ENCODE peak calls at places on chromosomes 11 and 22, in six cellular contexts. One of them, this sample, is unnamed.

GRCh38 chr11:134659882-134660281 is 247.8 kb upstream of the B3GAT1 start:
- DNase-seq in upper lobe of right lung: no peak
- DNase-seq in HepG2: no peak
- DNase-seq in PC-3: no peak
- DNase-seq in left lung: no peak
- DNase-seq in fibroblast of lung: no peak
- DNase-seq in this sample: peak; percentile 15

GRCh38 chr11:120205596-120206161 is 5.2 kb upstream of the OAF start:
- DNase-seq in upper lobe of right lung: no peak
- DNase-seq in HepG2: no peak
- DNase-seq in PC-3: peak; percentile 64
- DNase-seq in left lung: no peak
- DNase-seq in fibroblast of lung: peak; percentile 67
- DNase-seq in this sample: no peak

GRCh38 chr22:33389927-33390326 is 331.7 kb upstream of the SYN3 start:
- DNase-seq in upper lobe of right lung: no peak
- DNase-seq in HepG2: no peak
- DNase-seq in PC-3: no peak
- DNase-seq in left lung: no peak
- DNase-seq in fibroblast of lung: peak; percentile 73
- DNase-seq in this sample: no peak

GRCh38 chr11:71428861-71429435 is 19.2 kb downstream of the DHCR7 start:
- DNase-seq in upper lobe of right lung: peak; percentile 65
- DNase-seq in HepG2: peak; percentile 35
- DNase-seq in PC-3: no peak
- DNase-seq in left lung: no peak
- DNase-seq in fibroblast of lung: no peak
- DNase-seq in this sample: no peak

GRCh38 chr22:44574057-44574456 is 76.0 kb upstream of the RTL6 start:
- DNase-seq in upper lobe of right lung: peak; percentile 63
- DNase-seq in HepG2: no peak
- DNase-seq in PC-3: peak; percentile 86
- DNase-seq in left lung: peak; percentile 53
- DNase-seq in fibroblast of lung: peak; percentile 69
- DNase-seq in this sample: no peak

GRCh38 chr11:36069576-36070214 is 125.8 kb downstream of the LDLRAD3 start:
- DNase-seq in upper lobe of right lung: no peak
- DNase-seq in HepG2: no peak
- DNase-seq in PC-3: peak; percentile 28
- DNase-seq in left lung: no peak
- DNase-seq in fibroblast of lung: no peak
- DNase-seq in this sample: peak; percentile 82

GRCh38 chr11:65968600-65969482 is 7.3 kb downstream of the SART1 start:
- DNase-seq in upper lobe of right lung: no peak
- DNase-seq in HepG2: no peak
- DNase-seq in PC-3: peak; percentile 21
- DNase-seq in left lung: no peak
- DNase-seq in fibroblast of lung: no peak
- DNase-seq in this sample: no peak

GRCh38 chr11:117072517-117073218 is 25.6 kb downstream of the SIK3 start:
- DNase-seq in upper lobe of right lung: no peak
- DNase-seq in HepG2: peak; percentile 93
- DNase-seq in PC-3: peak; percentile 98
- DNase-seq in left lung: no peak
- DNase-seq in fibroblast of lung: peak; percentile 96
- DNase-seq in this sample: no peak

GRCh38 chr22:30905696-30906341 is 62.8 kb downstream of the MORC2 start:
- DNase-seq in upper lobe of right lung: peak; percentile 50
- DNase-seq in HepG2: no peak
- DNase-seq in PC-3: no peak
- DNase-seq in left lung: no peak
- DNase-seq in fibroblast of lung: no peak
- DNase-seq in this sample: peak; percentile 36

GRCh38 chr11:129750343-129751292 is 65.0 kb upstream of the TMEM45B start:
- DNase-seq in upper lobe of right lung: peak; percentile 88
- DNase-seq in HepG2: peak; percentile 56
- DNase-seq in PC-3: peak; percentile 89
- DNase-seq in left lung: peak; percentile 93
- DNase-seq in fibroblast of lung: peak; percentile 54
- DNase-seq in this sample: peak; percentile 90

GRCh38 chr11:123801765-123802164 is 4.4 kb downstream of the OR6M1 start:
- DNase-seq in upper lobe of right lung: no peak
- DNase-seq in HepG2: no peak
- DNase-seq in PC-3: no peak
- DNase-seq in left lung: no peak
- DNase-seq in fibroblast of lung: no peak
- DNase-seq in this sample: no peak

GRCh38 chr11:115912484-115912945 is 408.3 kb upstream of the CADM1 start:
- DNase-seq in upper lobe of right lung: no peak
- DNase-seq in HepG2: no peak
- DNase-seq in PC-3: no peak
- DNase-seq in left lung: no peak
- DNase-seq in fibroblast of lung: peak; percentile 35
- DNase-seq in this sample: peak; percentile 64

GRCh38 chr11:23976776-23977380 is 520.0 kb upstream of the LUZP2 start:
- DNase-seq in upper lobe of right lung: no peak
- DNase-seq in HepG2: no peak
- DNase-seq in PC-3: no peak
- DNase-seq in left lung: no peak
- DNase-seq in fibroblast of lung: peak; percentile 64
- DNase-seq in this sample: no peak

GRCh38 chr11:36453678-36454077 is 56.4 kb downstream of the TRAF6 start:
- DNase-seq in upper lobe of right lung: no peak
- DNase-seq in HepG2: no peak
- DNase-seq in PC-3: peak; percentile 78
- DNase-seq in left lung: no peak
- DNase-seq in fibroblast of lung: peak; percentile 56
- DNase-seq in this sample: no peak

GRCh38 chr11:2807276-2807681 is 78.3 kb downstream of the CDKN1C start:
- DNase-seq in upper lobe of right lung: peak; percentile 90
- DNase-seq in HepG2: peak; percentile 27
- DNase-seq in PC-3: peak; percentile 39
- DNase-seq in left lung: peak; percentile 85
- DNase-seq in fibroblast of lung: peak; percentile 28
- DNase-seq in this sample: peak; percentile 39

GRCh38 chr11:19676508-19677379 is 35.9 kb upstream of the NAV2 start:
- DNase-seq in upper lobe of right lung: no peak
- DNase-seq in HepG2: no peak
- DNase-seq in PC-3: no peak
- DNase-seq in left lung: no peak
- DNase-seq in fibroblast of lung: no peak
- DNase-seq in this sample: no peak

GRCh38 chr22:25548866-25549464 is 15.5 kb upstream of the GRK3 start:
- DNase-seq in upper lobe of right lung: no peak
- DNase-seq in HepG2: no peak
- DNase-seq in PC-3: peak; percentile 3
- DNase-seq in left lung: no peak
- DNase-seq in fibroblast of lung: peak; percentile 31
- DNase-seq in this sample: no peak

GRCh38 chr22:26555478-26555877 is 34.5 kb downstream of the TPST2 start:
- DNase-seq in upper lobe of right lung: no peak
- DNase-seq in HepG2: no peak
- DNase-seq in PC-3: no peak
- DNase-seq in left lung: no peak
- DNase-seq in fibroblast of lung: no peak
- DNase-seq in this sample: no peak

GRCh38 chr11:33454264-33454663 is 197.1 kb downstream of the HIPK3 start:
- DNase-seq in upper lobe of right lung: no peak
- DNase-seq in HepG2: no peak
- DNase-seq in PC-3: no peak
- DNase-seq in left lung: no peak
- DNase-seq in fibroblast of lung: no peak
- DNase-seq in this sample: no peak

GRCh38 chr22:46031965-46032851 is 55.2 kb upstream of the WNT7B start:
- DNase-seq in upper lobe of right lung: peak; percentile 51
- DNase-seq in HepG2: no peak
- DNase-seq in PC-3: no peak
- DNase-seq in left lung: no peak
- DNase-seq in fibroblast of lung: no peak
- DNase-seq in this sample: peak; percentile 59

GRCh38 chr22:20867179-20868099 is 8.6 kb downstream of the SNAP29 start:
- DNase-seq in upper lobe of right lung: no peak
- DNase-seq in HepG2: peak; percentile 80
- DNase-seq in PC-3: no peak
- DNase-seq in left lung: no peak
- DNase-seq in fibroblast of lung: no peak
- DNase-seq in this sample: no peak

GRCh38 chr11:63273685-63274084 is 30.3 kb upstream of the SLC22A25 start:
- DNase-seq in upper lobe of right lung: no peak
- DNase-seq in HepG2: no peak
- DNase-seq in PC-3: no peak
- DNase-seq in left lung: no peak
- DNase-seq in fibroblast of lung: no peak
- DNase-seq in this sample: no peak

GRCh38 chr11:63277345-63277943 is 34.0 kb upstream of the SLC22A25 start:
- DNase-seq in upper lobe of right lung: no peak
- DNase-seq in HepG2: peak; percentile 41
- DNase-seq in PC-3: peak; percentile 36
- DNase-seq in left lung: no peak
- DNase-seq in fibroblast of lung: no peak
- DNase-seq in this sample: no peak

GRCh38 chr11:63274776-63275175 is 31.4 kb upstream of the SLC22A25 start:
- DNase-seq in upper lobe of right lung: no peak
- DNase-seq in HepG2: peak; percentile 60
- DNase-seq in PC-3: peak; percentile 63
- DNase-seq in left lung: no peak
- DNase-seq in fibroblast of lung: no peak
- DNase-seq in this sample: no peak
- TF ChIP-seq CTCF in upper lobe of right lung: no peak
- TF ChIP-seq CTCF in HepG2: peak; percentile 61
- TF ChIP-seq CTCF in PC-3: peak; percentile 55
- TF ChIP-seq CTCF in left lung: no peak
- TF ChIP-seq CTCF in fibroblast of lung: no peak
- TF ChIP-seq CTCF in this sample: no peak

GRCh38 chr22:24181088-24181995 is at the start of gene SUSD2:
- DNase-seq in upper lobe of right lung: peak; percentile 85
- DNase-seq in HepG2: peak; percentile 76
- DNase-seq in PC-3: no peak
- DNase-seq in left lung: peak; percentile 87
- DNase-seq in fibroblast of lung: no peak
- DNase-seq in this sample: peak; percentile 78
- H3K4me1 ChIP-seq in upper lobe of right lung: peaks cover 4% of the 10 kb centered on the region
- H3K4me1 ChIP-seq in HepG2: peaks cover 23% of the 10 kb centered on the region
- H3K4me1 ChIP-seq in PC-3: no peaks in the 10 kb centered on the region
- H3K4me1 ChIP-seq in left lung: no peaks in the 10 kb centered on the region
- H3K4me1 ChIP-seq in fibroblast of lung: peaks cover 2% of the 10 kb centered on the region
- H3K4me1 ChIP-seq in this sample: no peaks in the 10 kb centered on the region

GRCh38 chr22:28992565-28993326 is 68.9 kb downstream of the C22orf31 start:
- DNase-seq in upper lobe of right lung: no peak
- DNase-seq in HepG2: no peak
- DNase-seq in PC-3: no peak
- DNase-seq in left lung: no peak
- DNase-seq in fibroblast of lung: no peak
- DNase-seq in this sample: no peak
- TF ChIP-seq CTCF in upper lobe of right lung: no peak
- TF ChIP-seq CTCF in HepG2: no peak
- TF ChIP-seq CTCF in PC-3: no peak
- TF ChIP-seq CTCF in left lung: no peak
- TF ChIP-seq CTCF in fibroblast of lung: no peak
- TF ChIP-seq CTCF in this sample: no peak

DNA sequence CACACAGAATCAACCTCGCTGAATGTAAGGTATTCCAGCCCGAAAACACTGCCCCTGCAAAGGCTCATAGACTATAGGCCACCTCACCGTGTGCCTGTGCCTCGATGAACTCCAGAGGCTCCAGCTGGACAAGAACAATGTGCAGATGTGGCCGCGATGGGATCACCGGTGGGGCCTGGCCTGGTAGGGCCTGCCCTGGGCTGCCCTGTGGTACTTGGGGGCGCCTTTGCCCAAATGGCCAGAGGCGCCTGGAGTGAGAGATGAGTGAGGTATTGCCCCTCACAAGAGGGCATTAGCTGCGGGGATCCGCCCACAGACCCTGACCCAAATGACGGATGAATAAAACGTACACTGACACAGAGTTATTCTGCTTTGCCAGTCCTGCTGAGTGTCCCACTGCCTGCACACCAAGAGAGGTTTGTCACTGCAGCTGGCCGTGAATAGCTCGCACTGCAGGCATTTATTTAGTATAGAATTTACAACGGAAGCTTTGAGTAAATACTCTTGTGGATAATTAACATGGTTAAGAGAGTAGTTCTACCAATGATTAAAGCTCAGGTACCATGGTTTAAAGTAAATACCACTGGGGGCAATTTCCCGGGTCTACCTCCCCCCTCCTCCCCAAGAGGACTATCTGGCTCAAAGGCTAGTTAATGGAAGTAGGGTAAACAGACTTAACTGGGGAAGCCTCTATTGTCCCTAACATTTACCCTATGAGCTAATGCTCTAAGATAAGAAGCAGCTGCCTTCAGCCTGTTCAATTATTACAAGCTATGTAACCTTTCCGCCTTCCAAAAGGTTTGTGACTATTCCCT is 101.1 kb upstream of the IGLL5 start:
- DNase-seq in upper lobe of right lung: no peak
- DNase-seq in HepG2: peak; percentile 20
- DNase-seq in PC-3: no peak
- DNase-seq in left lung: no peak
- DNase-seq in fibroblast of lung: no peak
- DNase-seq in this sample: no peak
- H3K4me1 ChIP-seq in upper lobe of right lung: no peaks in the 10 kb centered on the region
- H3K4me1 ChIP-seq in HepG2: peaks cover 28% of the 10 kb centered on the region
- H3K4me1 ChIP-seq in PC-3: no peaks in the 10 kb centered on the region
- H3K4me1 ChIP-seq in left lung: no peaks in the 10 kb centered on the region
- H3K4me1 ChIP-seq in fibroblast of lung: no peaks in the 10 kb centered on the region
- H3K4me1 ChIP-seq in this sample: peaks cover 16% of the 10 kb centered on the region